ENCODE peak calls at places on chromosomes 7 and 10, in seven cellular contexts. D, N, F, R, J, G and U are unnamed samples.

GRCh38 chr10:77603529-77603927 is 34.1 kb downstream of the KCNMA1 start:
- DNase-seq in F (no peak), G (no peak), D (no peak), N (peak; percentile 34), J (no peak), R (no peak), U (peak; percentile 47)

GRCh38 chr7:34075976-34076375 is 170.6 kb downstream of the BMPER start:
- DNase-seq in R (no peak), F (no peak), J (no peak), N (no peak), G (no peak), D (no peak), U (no peak)

GRCh38 chr7:131522325-131522920 is 34.0 kb downstream of the PODXL start:
- DNase-seq in J (no peak), N (no peak), D (no peak), G (no peak), R (no peak), F (no peak), U (no peak)

GRCh38 chr7:74479066-74479781 is 25.5 kb downstream of the GTF2IRD1 start:
- DNase-seq in G (no peak), D (no peak), R (no peak), N (peak; percentile 70), J (no peak), F (no peak), U (no peak)

GRCh38 chr10:14727389-14727918 is 47.2 kb downstream of the FAM107B start:
- DNase-seq in D (no peak), F (no peak), R (no peak), J (no peak), G (no peak), N (no peak), U (no peak)

GRCh38 chr10:3091346-3091787 is 24.0 kb downstream of the PFKP start:
- DNase-seq in N (no peak), G (no peak), D (no peak), R (no peak), F (peak; percentile 91), J (peak; percentile 55), U (peak; percentile 85)

GRCh38 chr7:133364959-133365680 is 112.2 kb downstream of the EXOC4 start:
- DNase-seq in D (no peak), N (no peak), R (no peak), J (no peak), F (no peak), G (no peak), U (no peak)

GRCh38 chr10:107813396-107813795 is 648.9 kb upstream of the SORCS1 start:
- DNase-seq in N (no peak), R (no peak), G (no peak), J (no peak), D (no peak), F (no peak), U (no peak)

GRCh38 chr7:48250441-48250951 is 79.2 kb downstream of the ABCA13 start:
- DNase-seq in N (no peak), R (no peak), J (no peak), D (no peak), G (no peak), F (no peak), U (no peak)

GRCh38 chr10:7298495-7298894 is 112.3 kb downstream of the SFMBT2 start:
- DNase-seq in G (no peak), D (no peak), F (no peak), R (no peak), N (no peak), J (no peak), U (no peak)

GRCh38 chr7:84107259-84107658 is 87.3 kb downstream of the SEMA3A start:
- DNase-seq in J (no peak), G (no peak), R (no peak), N (no peak), F (no peak), D (no peak), U (no peak)

GRCh38 chr10:48551796-48552591 is 52.9 kb downstream of the ARHGAP22 start:
- DNase-seq in N (peak; percentile 87), G (peak; percentile 63), J (no peak), F (peak; percentile 15), D (peak; percentile 73), R (no peak), U (peak; percentile 64)
- TF ChIP-seq JUND in N (no peak), G (no peak), J (no peak), F (no peak), D (no peak), R (no peak), U (no peak)

DNA sequence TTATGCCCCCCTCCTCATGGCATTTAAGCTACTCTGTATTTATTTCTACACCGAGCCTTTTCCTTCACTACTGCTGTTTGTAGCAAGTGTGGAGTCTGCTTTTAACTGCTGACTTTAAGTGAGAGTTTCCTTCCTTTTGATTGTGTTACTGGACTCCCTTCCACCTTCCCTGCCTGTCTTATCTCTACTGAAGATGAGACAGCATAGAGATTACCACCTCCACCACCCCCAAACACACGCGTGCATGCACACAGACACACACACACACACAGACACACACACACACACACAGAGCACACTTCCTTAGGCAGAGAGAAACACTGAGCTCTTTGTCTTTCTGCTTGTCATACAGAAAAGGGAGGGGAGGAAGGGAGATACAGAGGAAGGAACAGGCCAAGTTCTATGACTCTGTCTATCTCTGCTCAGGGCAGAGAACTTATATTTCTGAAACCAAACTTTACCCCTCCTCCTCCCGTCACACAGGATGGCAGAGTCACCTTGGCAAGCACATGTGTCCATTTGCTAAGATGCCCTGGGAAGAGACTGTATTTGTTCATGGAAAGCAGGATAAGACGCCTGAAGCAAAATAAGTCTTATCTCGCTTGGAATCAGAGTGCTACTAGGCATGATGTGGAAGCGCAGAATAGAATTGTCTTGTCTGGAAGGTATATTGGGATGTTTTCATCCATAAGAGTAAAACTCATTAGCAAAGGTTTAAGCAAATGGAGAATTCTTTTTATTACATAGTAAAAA is 81.8 kb upstream of the CAV2 start:
- DNase-seq in F (no peak), G (no peak), J (no peak), N (no peak), R (no peak), D (no peak), U (no peak)
- TF ChIP-seq JUND in F (no peak), G (no peak), J (no peak), N (no peak), R (no peak), D (peak; percentile 50), U (no peak)

DNA sequence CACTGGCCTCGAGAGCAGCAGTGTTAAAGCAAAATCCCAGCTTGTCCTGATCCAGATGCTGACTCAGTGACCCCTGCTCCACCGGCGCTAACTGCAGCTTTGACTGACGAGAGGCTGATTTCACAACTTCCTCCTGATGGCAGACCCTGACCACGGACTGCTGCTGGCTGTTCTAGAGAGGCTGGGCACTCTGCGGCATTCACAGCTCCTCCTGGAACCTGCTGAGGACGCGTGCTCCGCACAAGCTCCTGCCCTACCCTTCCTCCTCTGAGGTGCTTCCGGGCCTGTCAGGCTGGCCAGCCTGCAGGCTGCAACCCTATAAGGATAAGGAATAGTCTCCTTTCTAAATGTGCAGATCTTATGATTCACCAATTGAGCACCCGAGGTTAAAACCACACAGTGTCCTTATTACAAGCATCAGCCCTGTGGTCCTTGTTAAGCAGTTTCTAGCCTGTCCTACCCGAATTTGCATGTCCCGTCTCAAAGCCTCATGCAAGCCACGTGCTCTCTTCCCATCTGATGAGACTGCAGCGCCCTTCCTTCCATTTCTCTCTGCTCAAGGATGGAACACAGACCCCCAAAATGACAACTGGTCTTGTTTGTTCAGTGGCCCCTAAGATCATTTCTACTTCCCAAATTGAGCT is 35.5 kb upstream of the NCAPG2 start:
- DNase-seq in D (no peak), J (no peak), F (no peak), N (no peak), G (peak; percentile 40), R (no peak), U (no peak)
- TF ChIP-seq JUND in D (no peak), J (no peak), F (no peak), N (no peak), G (no peak), R (no peak), U (no peak)

GRCh38 chr7:26667514-26668133 is 196.8 kb downstream of the SKAP2 start:
- DNase-seq in J (peak; percentile 94), N (peak; percentile 71), F (peak; percentile 94), G (no peak), D (peak; percentile 23), R (peak; percentile 36), U (peak; percentile 98)
- TF ChIP-seq JUND in J (no peak), N (no peak), F (peak; percentile 2), G (peak; percentile 59), D (no peak), R (no peak), U (no peak)

GRCh38 chr10:110171032-110171431 is 36.4 kb upstream of the MXI1 start:
- DNase-seq in D (no peak), R (no peak), J (no peak), F (no peak), N (no peak), G (peak; percentile 35), U (no peak)

GRCh38 chr10:110174201-110174600 is 33.2 kb upstream of the MXI1 start:
- DNase-seq in G (peak; percentile 42), D (no peak), F (no peak), N (no peak), R (no peak), J (no peak), U (no peak)

GRCh38 chr10:110169586-110169985 is 37.8 kb upstream of the MXI1 start:
- DNase-seq in G (peak; percentile 47), R (no peak), J (no peak), N (no peak), D (no peak), F (no peak), U (no peak)

GRCh38 chr10:110170142-110170887 is 37.1 kb upstream of the MXI1 start:
- DNase-seq in R (no peak), N (no peak), F (no peak), J (no peak), G (peak; percentile 46), D (no peak), U (no peak)

GRCh38 chr10:110172155-110172554 is 35.2 kb upstream of the MXI1 start:
- DNase-seq in D (no peak), R (no peak), G (no peak), J (no peak), N (no peak), F (no peak), U (no peak)
- TF ChIP-seq JUND in D (no peak), R (no peak), G (no peak), J (no peak), N (no peak), F (no peak), U (no peak)

GRCh38 chr7:67423058-67423457 is 426.4 kb downstream of the TYW1 start:
- DNase-seq in N (peak; percentile 83), D (no peak), G (no peak), F (no peak), R (no peak), J (no peak), U (no peak)
- TF ChIP-seq JUND in N (no peak), D (no peak), G (no peak), F (no peak), R (no peak), J (no peak), U (no peak)

GRCh38 chr7:127486654-127487053 is 94.1 kb upstream of the ZNF800 start:
- DNase-seq in D (no peak), R (no peak), J (no peak), N (no peak), G (no peak), F (no peak), U (no peak)
- TF ChIP-seq JUND in D (no peak), R (no peak), J (no peak), N (no peak), G (no peak), F (no peak), U (no peak)

GRCh38 chr7:75531359-75531821 is 39.3 kb downstream of the SPDYE5 start:
- DNase-seq in F (peak; percentile 50), N (no peak), D (no peak), G (peak; percentile 46), J (peak; percentile 21), R (no peak), U (no peak)
- TF ChIP-seq JUND in F (peak; percentile 56), N (no peak), D (peak; percentile 71), G (peak; percentile 85), J (no peak), R (no peak), U (no peak)